ENCODE peak calls at places on chromosomes 3 and 15, in seven cellular contexts. F is tibial artery; I is AG10803; C is WERI-Rb-1; H is choroid plexus epithelial cell; G is CD8-positive, alpha-beta T cell; Z is H1. R is an unnamed sample.
A peak's percentile ranks its signal among the peaks of the same experiment; 100 is the strongest.

GRCh38 chr15:83061680-83062079 is 5.4 kb downstream of the BTBD1 start:
- DNase-seq in F (no peak), I (peak; percentile 64), C (no peak), H (peak; percentile 15), G (no peak), Z (no peak), R (no peak)

GRCh38 chr15:52378746-52379394 is 83.3 kb upstream of the MYO5C start:
- DNase-seq in F (no peak), I (no peak), C (no peak), H (no peak), G (no peak), Z (no peak), R (no peak)

GRCh38 chr15:90903733-90904536 is 833 bp downstream of the MAN2A2 start:
- DNase-seq in F (no peak), I (no peak), C (peak; percentile 30), H (peak; percentile 13), G (no peak), Z (no peak), R (no peak)

GRCh38 chr15:70627734-70628541 is 135.4 kb downstream of the UACA start:
- DNase-seq in F (no peak), I (peak; percentile 80), C (peak; percentile 25), H (peak; percentile 86), G (no peak), Z (no peak), R (no peak)

GRCh38 chr3:107592073-107592472 is 69.3 kb downstream of the BBX start:
- DNase-seq in F (no peak), I (no peak), C (no peak), H (no peak), G (no peak), Z (no peak), R (no peak)

GRCh38 chr3:119433613-119434325 is 29.6 kb downstream of the TMEM39A start:
- DNase-seq in F (no peak), I (no peak), C (no peak), H (no peak), G (no peak), Z (no peak), R (no peak)

GRCh38 chr3:169501777-169502320 is 161.7 kb downstream of the MECOM start:
- DNase-seq in F (no peak), I (no peak), C (no peak), H (no peak), G (no peak), Z (no peak), R (no peak)

GRCh38 chr3:193391902-193392301 is 13.3 kb upstream of the ATP13A5 start:
- DNase-seq in F (no peak), I (no peak), C (no peak), H (peak; percentile 10), G (no peak), Z (no peak), R (no peak)

GRCh38 chr15:22224241-22224671 is 143.9 kb downstream of the OR4M2 start:
- DNase-seq in F (no peak), I (no peak), C (peak; percentile 39), H (no peak), G (no peak), Z (no peak), R (no peak)

GRCh38 chr3:173467501-173467900 is 70.0 kb downstream of the NLGN1 start:
- DNase-seq in F (no peak), I (no peak), C (no peak), H (no peak), G (no peak), Z (no peak), R (no peak)

GRCh38 chr3:69542265-69543079 is 156.6 kb upstream of the FRMD4B start:
- DNase-seq in F (peak; percentile 63), I (no peak), C (peak; percentile 21), H (no peak), G (no peak), Z (peak; percentile 77), R (no peak)

GRCh38 chr3:25573386-25574171 is 91.1 kb downstream of the TOP2B start:
- DNase-seq in F (no peak), I (peak; percentile 69), C (no peak), H (peak; percentile 60), G (no peak), Z (no peak), R (no peak)

GRCh38 chr3:25428003-25428861 is at the start of gene RARB:
- DNase-seq in F (peak; percentile 85), I (peak; percentile 70), C (no peak), H (peak; percentile 99), G (no peak), Z (peak; percentile 62), R (peak; percentile 96)

GRCh38 chr3:149784064-149784704 is 8.2 kb downstream of the ANKUB1 start:
- DNase-seq in F (no peak), I (peak; percentile 55), C (no peak), H (peak; percentile 59), G (no peak), Z (no peak), R (peak; percentile 14)

GRCh38 chr15:89512631-89513030 is 16.2 kb upstream of the RHCG start:
- DNase-seq in F (no peak), I (no peak), C (no peak), H (no peak), G (no peak), Z (no peak), R (no peak)

GRCh38 chr3:75294124-75294523 is 370.0 kb upstream of the FRG2C start:
- DNase-seq in F (peak; percentile 65), I (peak; percentile 26), C (peak; percentile 70), H (peak; percentile 36), G (no peak), Z (peak; percentile 53), R (peak; percentile 10)

GRCh38 chr3:93994056-93994455 is 14.1 kb downstream of the ARL13B start:
- DNase-seq in F (no peak), I (no peak), C (no peak), H (peak; percentile 53), G (no peak), Z (no peak), R (peak; percentile 42)

GRCh38 chr3:51948016-51948580 is 5.9 kb downstream of the PARP3 start:
- DNase-seq in F (no peak), I (no peak), C (no peak), H (no peak), G (no peak), Z (no peak), R (no peak)

GRCh38 chr15:60172147-60172546 is 168.0 kb downstream of the FOXB1 start:
- DNase-seq in F (no peak), I (no peak), C (no peak), H (no peak), G (no peak), Z (no peak), R (no peak)
- TF ChIP-seq CTCF in F (no peak), I (no peak), C (no peak), H (no peak), G (no peak), Z (no peak), R (no peak)

DNA sequence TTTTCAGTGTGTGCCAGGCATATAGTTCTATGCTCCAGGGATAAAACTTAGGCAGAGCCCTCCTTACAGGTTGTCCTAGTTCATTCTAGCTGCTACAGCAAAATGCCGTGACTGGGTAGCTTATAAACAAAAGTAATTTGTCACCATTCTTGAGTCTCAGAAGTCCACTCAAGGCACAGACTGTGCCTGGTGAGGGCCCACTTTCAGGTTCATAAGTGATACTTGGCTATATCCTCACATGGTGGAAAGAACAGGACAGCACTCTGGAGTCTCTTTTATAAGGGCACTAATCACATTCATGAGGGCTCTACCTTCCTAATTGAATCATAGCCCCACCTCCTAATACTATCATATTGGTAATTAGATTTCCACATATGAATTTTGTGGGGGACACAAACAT is 80.1 kb downstream of the SPRED1 start:
- DNase-seq in F (no peak), I (no peak), C (no peak), H (no peak), G (no peak), Z (no peak), R (no peak)
- H3K4me3 ChIP-seq in F (no peak overlapping the region), I (no peak overlapping the region), C (no peak overlapping the region), H (no peak overlapping the region), G (no peak overlapping the region), Z (no peak overlapping the region), R (no peak overlapping the region)

GRCh38 chr3:61858054-61858453 is 296.7 kb downstream of the PTPRG start:
- DNase-seq in F (no peak), I (peak; percentile 51), C (no peak), H (peak; percentile 71), G (no peak), Z (no peak), R (peak; percentile 74)
- TF ChIP-seq CTCF in F (peak; percentile 41), I (peak; percentile 67), C (peak; percentile 11), H (peak; percentile 63), G (no peak), Z (no peak), R (peak; percentile 55)

DNA sequence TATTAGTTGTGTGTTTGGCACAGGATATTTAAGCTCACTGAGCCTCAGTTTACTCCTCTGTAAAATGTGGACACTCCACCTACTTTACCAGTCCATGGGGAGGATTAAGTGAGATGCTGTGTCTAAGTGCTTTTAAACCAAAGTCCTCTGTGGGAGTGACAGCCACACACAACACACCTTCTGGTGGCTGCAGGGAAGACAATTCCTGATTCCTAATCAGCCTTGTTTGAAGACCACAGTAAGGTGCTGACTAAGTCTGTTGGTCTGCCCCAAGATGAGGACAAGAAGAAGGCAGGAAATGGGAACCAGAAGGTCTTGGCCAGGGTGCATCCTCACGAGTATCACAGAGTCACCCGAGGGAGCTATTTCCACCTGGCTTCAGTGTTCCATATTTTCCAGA is 52.3 kb downstream of the EPHB1 start:
- DNase-seq in F (no peak), I (peak; percentile 26), C (no peak), H (no peak), G (no peak), Z (no peak), R (no peak)
- H3K4me3 ChIP-seq in F (no peak overlapping the region), I (no peak overlapping the region), C (no peak overlapping the region), H (no peak overlapping the region), G (no peak overlapping the region), Z (no peak overlapping the region), R (no peak overlapping the region)

GRCh38 chr15:58221591-58222241 is 83.5 kb downstream of the AQP9 start:
- DNase-seq in F (no peak), I (peak; percentile 40), C (peak; percentile 63), H (peak; percentile 48), G (no peak), Z (peak; percentile 61), R (peak; percentile 61)
- TF ChIP-seq CTCF in F (no peak), I (peak; percentile 82), C (peak; percentile 89), H (peak; percentile 72), G (no peak), Z (peak; percentile 66), R (peak; percentile 71)

R was measured in fibroblast of pulmonary artery.